ENCODE peak calls at places on chromosome 11, in six cellular contexts. E is breast epithelium, F is HCT116, K is sigmoid colon, S is suprapubic skin, Y is prostate gland. T is an unnamed sample.

GRCh38 chr11:64285885-64286800 is 495 bp downstream of the GPR137 start:
- DNase-seq in E (no peak), F (no peak), K (no peak), S (no peak), Y (no peak), T (no peak)

GRCh38 chr11:36282926-36283325 is 6.3 kb downstream of the COMMD9 start:
- DNase-seq in E (no peak), F (no peak), K (no peak), S (no peak), Y (no peak), T (no peak)

GRCh38 chr11:35005156-35005780 is 88.8 kb downstream of the PDHX start:
- DNase-seq in E (no peak), F (no peak), K (no peak), S (no peak), Y (peak; percentile 77), T (no peak)

GRCh38 chr11:70872950-70873735 is 379.2 kb downstream of the SHANK2 start:
- DNase-seq in E (no peak), F (no peak), K (no peak), S (no peak), Y (no peak), T (no peak)

GRCh38 chr11:113906038-113906437 is 1.4 kb downstream of the HTR3B start:
- DNase-seq in E (no peak), F (peak; percentile 45), K (no peak), S (no peak), Y (peak; percentile 84), T (no peak)

GRCh38 chr11:2741006-2741376 is 41.2 kb upstream of the KCNQ1OT1 start:
- DNase-seq in E (no peak), F (no peak), K (peak; percentile 57), S (peak; percentile 44), Y (no peak), T (no peak)

GRCh38 chr11:39541945-39542351 is 1917.5 kb downstream of the LRRC4C start:
- DNase-seq in E (no peak), F (no peak), K (no peak), S (no peak), Y (no peak), T (no peak)

GRCh38 chr11:64000026-64000739 is 13.9 kb downstream of the OTUB1 start:
- DNase-seq in E (peak; percentile 65), F (no peak), K (peak; percentile 87), S (no peak), Y (peak; percentile 55), T (no peak)

GRCh38 chr11:41334007-41334933 is 125.2 kb downstream of the LRRC4C start:
- DNase-seq in E (no peak), F (no peak), K (no peak), S (no peak), Y (no peak), T (no peak)

GRCh38 chr11:83543918-83544491 is 257.8 kb upstream of the CCDC90B start:
- DNase-seq in E (no peak), F (no peak), K (no peak), S (no peak), Y (no peak), T (no peak)

GRCh38 chr11:41320233-41320993 is 139.0 kb downstream of the LRRC4C start:
- DNase-seq in E (no peak), F (no peak), K (no peak), S (no peak), Y (no peak), T (no peak)

GRCh38 chr11:134725939-134726639 is 314.0 kb upstream of the B3GAT1 start:
- DNase-seq in E (peak; percentile 67), F (peak; percentile 35), K (no peak), S (no peak), Y (peak; percentile 44), T (no peak)

GRCh38 chr11:1401656-1402221 is 12.0 kb downstream of the BRSK2 start:
- DNase-seq in E (peak; percentile 75), F (no peak), K (no peak), S (no peak), Y (peak; percentile 31), T (no peak)

GRCh38 chr11:1482581-1483444 is 3.8 kb downstream of the MOB2 start:
- DNase-seq in E (no peak), F (no peak), K (peak; percentile 75), S (peak; percentile 60), Y (no peak), T (no peak)

GRCh38 chr11:120259241-120259640 is 19.3 kb downstream of the POU2F3 start:
- DNase-seq in E (no peak), F (no peak), K (no peak), S (no peak), Y (no peak), T (no peak)

GRCh38 chr11:113176561-113176960 is 137.8 kb upstream of the TTC12 start:
- DNase-seq in E (no peak), F (no peak), K (no peak), S (no peak), Y (no peak), T (no peak)

GRCh38 chr11:66184728-66185127 is 83.7 kb upstream of the RAB1B start:
- DNase-seq in E (no peak), F (no peak), K (no peak), S (no peak), Y (no peak), T (no peak)

GRCh38 chr11:61972796-61973602 is 5.6 kb upstream of the FTH1 start:
- DNase-seq in E (peak; percentile 51), F (no peak), K (no peak), S (peak; percentile 77), Y (peak; percentile 69), T (peak; percentile 78)

GRCh38 chr11:1085440-1086170 is 10.9 kb downstream of the MUC2 start:
- DNase-seq in E (peak; percentile 48), F (no peak), K (peak; percentile 52), S (peak; percentile 52), Y (no peak), T (no peak)

GRCh38 chr11:62337682-62338181 is 484 bp downstream of the ASRGL1 start:
- DNase-seq in E (no peak), F (no peak), K (no peak), S (peak; percentile 63), Y (peak; percentile 28), T (no peak)

GRCh38 chr11:123020968-123021367 is 39.3 kb upstream of the BSX start:
- DNase-seq in E (no peak), F (peak; percentile 33), K (no peak), S (no peak), Y (no peak), T (peak; percentile 8)

GRCh38 chr11:14386895-14387480 is 28.0 kb upstream of the RRAS2 start:
- DNase-seq in E (no peak), F (no peak), K (no peak), S (no peak), Y (no peak), T (no peak)

GRCh38 chr11:101880208-101880607 is 34.6 kb upstream of the CEP126 start:
- DNase-seq in E (no peak), F (peak; percentile 72), K (no peak), S (no peak), Y (no peak), T (peak; percentile 1)

DNA sequence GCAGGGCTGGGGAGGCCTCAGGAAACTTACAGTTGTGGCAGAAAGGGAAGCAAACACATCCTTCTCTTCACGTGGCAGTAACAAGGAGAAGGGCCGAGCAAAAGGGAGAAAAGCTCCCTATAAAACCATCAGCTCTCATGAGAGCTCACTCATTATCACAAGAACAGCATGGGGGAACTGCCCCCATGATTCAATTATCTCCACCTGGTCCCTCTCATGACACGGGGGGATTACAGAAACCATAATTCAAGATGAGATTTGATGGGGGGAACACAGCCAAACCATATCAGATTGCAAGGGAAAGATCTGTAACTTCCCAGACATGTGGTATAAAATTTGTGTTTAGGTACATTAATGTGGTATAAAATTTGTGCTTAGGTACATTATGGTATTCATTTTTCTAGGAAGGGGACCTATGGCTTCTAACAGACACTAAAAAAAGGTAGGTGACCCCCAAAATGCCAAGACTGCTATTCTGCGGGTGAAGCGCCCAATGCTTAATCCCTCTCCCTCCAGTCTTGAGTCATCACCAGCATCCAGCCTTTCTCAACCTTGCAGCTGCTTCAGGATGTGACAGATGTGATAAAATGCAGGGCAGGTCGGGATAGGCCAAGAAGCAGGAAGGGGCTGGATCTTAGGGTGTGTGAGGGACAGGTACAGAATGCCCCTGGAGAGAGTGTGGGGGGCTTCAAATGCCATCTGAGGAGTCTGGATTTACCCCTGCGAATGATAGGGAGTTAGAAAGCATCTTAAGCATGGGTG is 57.7 kb upstream of the AMPD3 start:
- DNase-seq in E (no peak), F (no peak), K (no peak), S (no peak), Y (no peak), T (no peak)
- TF ChIP-seq POLR2AphosphoS5 in E (no peak), F (no peak), K (no peak), S (no peak), Y (no peak), T (no peak)

DNA sequence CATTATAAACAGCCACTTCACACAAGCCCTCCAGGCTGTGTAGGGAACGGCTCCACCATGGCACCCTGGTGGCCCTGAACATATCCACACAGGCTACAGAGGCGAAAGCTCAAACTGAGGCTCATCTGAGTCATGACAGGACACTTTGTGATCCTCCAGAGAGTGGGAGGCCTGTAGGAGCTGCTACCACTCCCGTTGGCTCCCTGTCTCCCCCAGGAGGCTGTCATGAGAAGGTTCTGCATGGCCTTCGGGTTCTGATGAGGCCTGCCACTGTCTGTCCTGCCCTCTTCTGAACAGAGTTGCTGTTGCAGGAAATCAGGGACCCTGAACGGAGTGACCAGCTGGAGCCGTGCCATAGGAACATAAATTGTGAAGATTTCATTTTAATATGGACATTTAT is 23.8 kb upstream of the ALDH3B2 start:
- DNase-seq in E (no peak), F (peak; percentile 22), K (no peak), S (no peak), Y (no peak), T (no peak)
- TF ChIP-seq POLR2AphosphoS5 in E (no peak), F (no peak), K (no peak), S (no peak), Y (no peak), T (no peak)

DNA sequence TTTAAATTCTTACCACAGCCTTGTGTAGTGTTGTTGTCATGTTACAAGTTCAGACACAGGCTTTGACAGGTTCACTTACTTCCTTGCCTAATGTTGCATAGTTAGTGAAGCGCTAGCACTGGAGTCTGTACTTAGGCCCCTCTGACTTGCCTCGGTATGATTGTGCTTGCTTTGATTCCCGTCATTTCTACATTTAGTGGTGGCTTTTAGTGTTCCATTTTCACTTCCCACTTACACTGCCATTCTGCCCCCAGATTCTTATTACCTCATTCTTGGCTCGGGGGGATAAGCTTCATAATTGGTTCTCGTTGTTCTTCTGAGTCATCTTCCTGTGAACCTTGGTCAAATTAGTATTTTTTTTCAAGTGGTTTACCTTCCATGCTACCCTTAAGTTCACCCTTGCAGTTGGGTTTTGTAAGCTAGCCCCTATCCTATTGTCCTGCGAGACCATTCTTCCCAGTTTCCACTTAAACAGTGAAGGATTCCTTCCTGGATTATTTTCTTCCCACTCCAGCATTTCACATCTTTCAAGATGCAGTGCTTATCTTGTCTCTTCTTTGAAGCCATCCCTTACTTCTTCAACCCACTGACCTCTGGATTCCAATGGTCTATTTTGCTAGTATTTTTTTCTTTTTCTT is 68.7 kb downstream of the DDX10 start:
- DNase-seq in E (no peak), F (no peak), K (no peak), S (no peak), Y (no peak), T (no peak)
- TF ChIP-seq POLR2AphosphoS5 in E (no peak), F (no peak), K (no peak), S (no peak), Y (no peak), T (no peak)

GRCh38 chr11:85951428-85952107 is 96.4 kb downstream of the CCDC83 start:
- DNase-seq in E (no peak), F (no peak), K (no peak), S (no peak), Y (no peak), T (no peak)
- TF ChIP-seq POLR2AphosphoS5 in E (no peak), F (no peak), K (no peak), S (no peak), Y (no peak), T (no peak)

GRCh38 chr11:130421697-130422096 is 6.7 kb downstream of the ADAMTS8 start:
- DNase-seq in E (no peak), F (no peak), K (no peak), S (no peak), Y (no peak), T (no peak)
- TF ChIP-seq POLR2AphosphoS5 in E (no peak), F (no peak), K (no peak), S (no peak), Y (no peak), T (no peak)

T was measured in SK-N-MC.